ENCODE peak calls at places on chromosomes 3 and 15, in eight cellular contexts. I, A, B, F, M, N, R and Y are unnamed samples.

GRCh38 chr3:82194870-82195269 is 433.4 kb upstream of the GBE1 start:
- DNase-seq in A (no peak), M (no peak), F (no peak), B (no peak), R (no peak), I (no peak), N (no peak), Y (no peak)

GRCh38 chr3:151283907-151284461 is 5.6 kb upstream of the P2RY14 start:
- DNase-seq in M (no peak), N (peak; percentile 61), I (no peak), F (peak; percentile 50), B (no peak), A (peak; percentile 85), R (no peak), Y (no peak)

GRCh38 chr3:71006810-71007785 is 576.4 kb downstream of the FOXP1 start:
- DNase-seq in A (peak; percentile 51), B (no peak), F (no peak), M (no peak), R (no peak), N (peak; percentile 17), I (peak; percentile 82), Y (peak; percentile 71)

GRCh38 chr3:43477600-43477999 is 144.2 kb downstream of the ANO10 start:
- DNase-seq in R (no peak), A (peak; percentile 12), N (no peak), F (peak; percentile 52), I (no peak), M (no peak), B (no peak), Y (no peak)

GRCh38 chr3:58369876-58370275 is 37.2 kb downstream of the PXK start:
- DNase-seq in R (no peak), I (no peak), M (no peak), A (no peak), B (no peak), F (no peak), N (no peak), Y (no peak)

GRCh38 chr15:67777773-67778172 is 47.5 kb upstream of the SKOR1 start:
- DNase-seq in I (no peak), F (no peak), R (no peak), A (no peak), B (no peak), N (no peak), M (no peak), Y (no peak)

GRCh38 chr3:138939563-138940241 is 7.2 kb downstream of the FOXL2 start:
- DNase-seq in F (no peak), M (no peak), B (no peak), I (peak; percentile 63), A (no peak), N (no peak), R (peak; percentile 57), Y (no peak)

GRCh38 chr3:105553851-105554250 is 187.1 kb downstream of the ALCAM start:
- DNase-seq in N (no peak), A (peak; percentile 7), R (no peak), F (no peak), M (no peak), I (no peak), B (no peak), Y (no peak)

GRCh38 chr3:124557433-124558232 is 172.6 kb upstream of the UMPS start:
- DNase-seq in F (no peak), M (peak; percentile 66), B (no peak), A (peak; percentile 27), R (no peak), I (peak; percentile 50), N (peak; percentile 75), Y (peak; percentile 14)

GRCh38 chr3:9884555-9885165 is 4.6 kb upstream of the CIDEC start:
- DNase-seq in N (peak; percentile 68), M (no peak), F (no peak), B (no peak), R (no peak), A (peak; percentile 74), I (peak; percentile 71), Y (no peak)

GRCh38 chr3:77887611-77888010 is 847.7 kb downstream of the ROBO2 start:
- DNase-seq in R (no peak), N (no peak), B (no peak), A (no peak), M (no peak), I (no peak), F (no peak), Y (no peak)